ENCODE peak calls at places on chromosomes 16 and 17, in four cellular contexts. B, C, P and L are unnamed samples.

GRCh38 chr16:67673712-67674580 is 7.3 kb downstream of the C16orf86 start:
- DNase-seq in C (no peak), B (no peak), P (peak; percentile 66), L (no peak)

GRCh38 chr17:27315322-27315721 is 21.4 kb downstream of the WSB1 start:
- DNase-seq in C (no peak), B (no peak), P (no peak), L (no peak)

GRCh38 chr17:28385037-28385797 is 13.7 kb downstream of the SARM1 start:
- DNase-seq in B (no peak), C (no peak), P (no peak), L (no peak)

GRCh38 chr16:62036101-62036806 is at the start of gene CDH8:
- DNase-seq in B (no peak), C (no peak), P (peak; percentile 22), L (no peak)

GRCh38 chr16:86590501-86591144 is 12.3 kb downstream of the FOXL1 start:
- DNase-seq in P (no peak), B (peak; percentile 32), C (no peak), L (no peak)

GRCh38 chr17:81580481-81580880 is 28.3 kb upstream of the FAAP100 start:
- DNase-seq in B (no peak), C (no peak), P (no peak), L (no peak)

GRCh38 chr16:31085371-31085770 is 3.4 kb downstream of the PRSS53 start:
- DNase-seq in C (no peak), P (no peak), B (no peak), L (no peak)

GRCh38 chr16:47477680-47478079 is 16.5 kb downstream of the PHKB start:
- DNase-seq in P (no peak), B (no peak), C (no peak), L (no peak)

GRCh38 chr16:81707411-81708321 is 71.4 kb upstream of the PLCG2 start:
- DNase-seq in B (no peak), P (no peak), C (no peak), L (no peak)

GRCh38 chr16:58970775-58971174 is 236.7 kb upstream of the GOT2 start:
- DNase-seq in B (no peak), P (no peak), C (no peak), L (no peak)

GRCh38 chr17:79944821-79945391 is 90.8 kb downstream of the TBC1D16 start:
- DNase-seq in P (peak; percentile 35), C (no peak), B (no peak), L (no peak)

GRCh38 chr17:39016193-39017153 is 49.3 kb upstream of the FBXO47 start:
- DNase-seq in B (no peak), P (no peak), C (no peak), L (no peak)

GRCh38 chr17:9948967-9949366 is 43.9 kb upstream of the RCVRN start:
- DNase-seq in C (no peak), B (no peak), P (no peak), L (no peak)

GRCh38 chr17:57486978-57487377 is 230.7 kb downstream of the MSI2 start:
- DNase-seq in P (no peak), C (no peak), B (no peak), L (no peak)

GRCh38 chr17:8822401-8823035 is 23.4 kb upstream of the MFSD6L start:
- DNase-seq in P (no peak), B (no peak), C (no peak), L (no peak)

GRCh38 chr16:85998868-85999729 is 100.1 kb downstream of the IRF8 start:
- DNase-seq in P (no peak), B (no peak), C (no peak), L (no peak)

GRCh38 chr17:40707720-40708119 is 4.2 kb upstream of the KRT24 start:
- DNase-seq in C (no peak), P (no peak), B (peak; percentile 33), L (no peak)

GRCh38 chr17:7852919-7853692 is 1.8 kb upstream of the TMEM88 start:
- DNase-seq in P (no peak), B (no peak), C (no peak), L (no peak)

GRCh38 chr16:10572611-10573010 is 7.8 kb downstream of the EMP2 start:
- DNase-seq in P (no peak), B (no peak), C (no peak), L (no peak)

GRCh38 chr16:66087308-66087707 is 279.2 kb upstream of the CDH5 start:
- DNase-seq in P (no peak), B (no peak), C (no peak), L (no peak)

GRCh38 chr17:81402530-81402941 is 7.3 kb downstream of the BAHCC1 start:
- DNase-seq in P (no peak), C (no peak), B (no peak), L (no peak)

GRCh38 chr17:56681561-56682266 is 88.2 kb downstream of the NOG start:
- DNase-seq in B (no peak), P (no peak), C (peak; percentile 53), L (peak; percentile 52)

GRCh38 chr17:34760931-34761500 is 181.6 kb downstream of the TMEM132E start:
- DNase-seq in P (no peak), C (no peak), B (no peak), L (no peak)

GRCh38 chr16:27529962-27530361 is 19.8 kb downstream of the GTF3C1 start:
- DNase-seq in P (no peak), B (no peak), C (no peak), L (no peak)

GRCh38 chr16:23516366-23517137 is 6.3 kb upstream of the GGA2 start:
- DNase-seq in B (no peak), P (no peak), C (no peak), L (no peak)

GRCh38 chr17:2192367-2193028 is 111.1 kb downstream of the SMG6 start:
- DNase-seq in C (peak; percentile 48), P (peak; percentile 30), B (no peak), L (no peak)

GRCh38 chr17:62717589-62718342 is 90.3 kb downstream of the MRC2 start:
- DNase-seq in C (no peak), B (no peak), P (no peak), L (no peak)

GRCh38 chr16:47058295-47059086 is 85.0 kb upstream of the DNAJA2 start:
- DNase-seq in C (no peak), P (no peak), B (peak; percentile 94), L (no peak)

GRCh38 chr17:34645636-34646035 is 66.3 kb downstream of the TMEM132E start:
- DNase-seq in C (no peak), B (no peak), P (peak; percentile 79), L (no peak)

DNA sequence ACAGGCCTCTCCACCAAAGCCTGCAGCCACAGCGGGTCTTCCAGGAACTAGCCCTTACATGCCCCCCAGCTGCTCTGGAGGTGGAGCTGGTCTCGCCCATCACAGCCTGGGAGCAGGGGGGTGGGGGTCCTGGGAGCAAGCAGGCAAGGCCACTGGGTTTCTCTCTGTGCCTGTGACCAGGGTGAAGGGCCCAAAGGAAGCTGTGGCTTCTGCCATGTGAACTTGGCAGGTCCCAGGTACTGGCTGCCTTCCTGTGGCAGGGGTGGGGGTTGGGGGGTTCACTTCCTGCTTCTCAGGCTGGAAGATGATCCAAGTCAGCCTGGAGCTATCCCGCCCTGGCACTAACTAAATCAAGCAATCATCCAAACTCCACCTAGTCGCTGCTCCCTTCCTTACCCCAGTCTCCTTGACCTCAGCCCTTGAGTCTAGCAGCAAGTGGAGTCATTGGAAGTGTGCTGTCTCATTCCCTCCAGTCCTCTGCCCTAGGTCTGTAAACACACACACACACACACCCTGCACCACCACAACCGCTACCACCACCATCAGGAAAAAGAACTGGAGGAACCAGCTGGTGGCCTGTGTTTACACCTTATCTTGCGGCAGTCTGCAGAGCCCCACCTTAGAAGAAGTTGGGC is 29.5 kb upstream of the MLKL start:
- DNase-seq in C (no peak), P (no peak), B (no peak), L (no peak)
- TF ChIP-seq SIN3A in C (no peak), P (no peak), B (no peak), L (no peak)

GRCh38 chr17:72915631-72916081 is 176.8 kb downstream of the SLC39A11 start:
- DNase-seq in B (no peak), P (no peak), C (no peak), L (no peak)
- TF ChIP-seq SIN3A in B (no peak), P (no peak), C (no peak), L (no peak)

DNA sequence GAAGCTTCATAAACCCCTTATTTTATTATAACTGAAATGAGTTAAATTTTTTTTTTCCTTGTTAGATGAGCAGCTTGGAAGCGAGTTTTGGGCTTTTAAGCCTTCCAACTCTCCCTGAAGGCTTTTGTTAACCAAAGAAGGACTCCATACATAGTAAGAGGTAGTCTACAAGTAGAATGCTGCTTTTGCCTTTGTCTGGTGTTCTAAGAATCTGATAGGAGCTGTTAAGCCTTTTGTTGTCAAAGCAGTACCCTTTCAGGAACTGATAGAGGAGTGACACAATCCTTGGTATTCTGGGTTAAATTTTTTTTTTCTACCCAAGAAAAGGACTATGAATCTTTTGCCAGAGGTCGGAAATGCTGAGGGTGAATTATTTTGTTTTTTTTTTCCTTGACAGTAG is 26.1 kb downstream of the MAP2K4 start:
- DNase-seq in C (no peak), B (no peak), P (no peak), L (no peak)
- TF ChIP-seq SIN3A in C (no peak), B (no peak), P (no peak), L (no peak)

DNA sequence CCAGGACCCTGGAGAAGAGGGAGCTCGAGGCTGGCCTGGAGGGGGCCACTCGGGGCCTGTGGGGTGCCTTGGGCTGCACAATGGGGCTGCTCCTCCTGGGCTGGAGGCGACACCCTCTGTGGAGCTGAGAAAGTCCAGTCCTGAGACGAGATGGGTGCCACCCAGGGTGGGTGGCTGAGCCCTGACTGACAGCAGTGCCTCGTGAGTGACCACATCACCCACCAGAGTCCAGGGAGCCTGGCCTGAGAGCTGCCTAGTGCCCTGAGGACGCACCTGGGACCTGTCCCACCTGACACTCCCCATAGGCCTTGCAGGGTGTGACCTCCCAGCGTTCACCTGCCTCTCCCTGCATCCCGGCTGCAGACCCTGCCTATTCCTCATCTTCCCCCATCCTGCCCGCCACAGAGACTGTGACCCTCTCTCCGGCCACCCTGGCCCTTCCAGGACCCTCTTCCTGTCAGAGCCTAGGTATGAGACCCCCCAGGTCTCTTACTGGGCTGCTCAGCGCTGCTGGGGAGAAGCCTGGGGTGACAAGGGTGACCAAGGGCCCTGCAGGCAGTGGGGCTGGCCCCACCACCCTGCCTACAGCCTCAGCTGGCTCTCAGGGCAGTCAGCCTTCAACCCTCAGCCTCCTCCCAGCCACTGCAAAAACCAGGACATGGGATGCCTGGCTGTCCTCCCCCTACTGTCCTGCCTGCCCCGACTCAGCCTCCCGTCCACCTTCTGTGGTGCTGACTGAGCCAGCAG is 41.2 kb downstream of the TNFRSF13B start:
- DNase-seq in C (no peak), B (no peak), P (no peak), L (no peak)
- TF ChIP-seq SIN3A in C (no peak), B (no peak), P (no peak), L (no peak)